ENCODE peak calls at places on chromosome 18, in five cellular contexts. C is NCI-H2081, V is endodermal cell, R is G401, N is Kasumi-1. F is an unnamed sample.
A peak's percentile ranks its signal among the peaks of the same experiment; 100 is the strongest.

GRCh38 chr18:50594931-50595330 is 35.0 kb downstream of the MAPK4 start:
- DNase-seq in C (no peak), V (no peak), R (no peak), N (no peak), F (no peak)

GRCh38 chr18:35500113-35500512 is 2.4 kb upstream of the INO80C start:
- DNase-seq in C (no peak), V (peak; percentile 38), R (no peak), N (peak; percentile 45), F (no peak)

GRCh38 chr18:446941-447560 is 53.5 kb downstream of the COLEC12 start:
- DNase-seq in C (no peak), V (no peak), R (no peak), N (peak; percentile 31), F (no peak)

GRCh38 chr18:79643049-79643765 is 36.4 kb upstream of the CTDP1 start:
- DNase-seq in C (no peak), V (peak; percentile 46), R (no peak), N (peak; percentile 33), F (no peak)

GRCh38 chr18:48831113-48831759 is 119.5 kb downstream of the SMAD7 start:
- DNase-seq in C (no peak), V (peak; percentile 29), R (no peak), N (no peak), F (no peak)

GRCh38 chr18:37402735-37403099 is 162.9 kb downstream of the CELF4 start:
- DNase-seq in C (no peak), V (no peak), R (no peak), N (no peak), F (no peak)

GRCh38 chr18:59033361-59033760 is 106.3 kb upstream of the SEC11C start:
- DNase-seq in C (no peak), V (peak; percentile 60), R (no peak), N (no peak), F (no peak)

GRCh38 chr18:3380384-3380961 is 69.5 kb upstream of the TGIF1 start:
- DNase-seq in C (no peak), V (no peak), R (no peak), N (no peak), F (no peak)

GRCh38 chr18:64032312-64032711 is 62.4 kb downstream of the SERPINB8 start:
- DNase-seq in C (no peak), V (no peak), R (no peak), N (no peak), F (no peak)

GRCh38 chr18:46156838-46157237 is 52.7 kb downstream of the HAUS1 start:
- DNase-seq in C (no peak), V (no peak), R (no peak), N (no peak), F (no peak)

GRCh38 chr18:77103991-77104521 is 28.5 kb downstream of the MBP start:
- DNase-seq in C (no peak), V (no peak), R (no peak), N (no peak), F (no peak)

GRCh38 chr18:76265375-76266225 is 229.4 kb downstream of the ZNF516 start:
- DNase-seq in C (no peak), V (no peak), R (no peak), N (no peak), F (no peak)

GRCh38 chr18:35458271-35458670 is 39.5 kb downstream of the INO80C start:
- DNase-seq in C (peak; percentile 36), V (no peak), R (no peak), N (no peak), F (no peak)

GRCh38 chr18:55539240-55539639 is 48.8 kb downstream of the TCF4 start:
- DNase-seq in C (no peak), V (no peak), R (no peak), N (no peak), F (no peak)

GRCh38 chr18:13318644-13319501 is 100.3 kb downstream of the LDLRAD4 start:
- DNase-seq in C (no peak), V (no peak), R (no peak), N (no peak), F (no peak)

GRCh38 chr18:80171190-80171872 is 62.3 kb downstream of the ADNP2 start:
- DNase-seq in C (no peak), V (peak; percentile 88), R (no peak), N (no peak), F (no peak)

GRCh38 chr18:28193177-28193778 is 16.3 kb upstream of the CDH2 start:
- DNase-seq in C (no peak), V (no peak), R (no peak), N (no peak), F (no peak)

GRCh38 chr18:26655614-26656400 is 107.5 kb upstream of the KCTD1 start:
- DNase-seq in C (peak; percentile 23), V (peak; percentile 89), R (peak; percentile 89), N (no peak), F (no peak)

GRCh38 chr18:55232506-55232905 is 273.2 kb upstream of the CCDC68 start:
- DNase-seq in C (no peak), V (no peak), R (peak; percentile 69), N (no peak), F (no peak)

GRCh38 chr18:79574938-79575525 is 104.6 kb upstream of the CTDP1 start:
- DNase-seq in C (no peak), V (peak; percentile 26), R (no peak), N (peak; percentile 27), F (no peak)

GRCh38 chr18:75811156-75811555 is 383.7 kb upstream of the SMIM21 start:
- DNase-seq in C (peak; percentile 35), V (no peak), R (no peak), N (no peak), F (peak; percentile 87)

GRCh38 chr18:73316513-73316912 is 448.7 kb upstream of the NETO1 start:
- DNase-seq in C (no peak), V (no peak), R (no peak), N (no peak), F (no peak)

GRCh38 chr18:44507729-44508325 is 172.9 kb upstream of the SETBP1 start:
- DNase-seq in C (no peak), V (peak; percentile 40), R (peak; percentile 4), N (peak; percentile 95), F (no peak)

GRCh38 chr18:8946046-8946838 is 156.3 kb upstream of the NDUFV2 start:
- DNase-seq in C (no peak), V (no peak), R (no peak), N (no peak), F (no peak)

GRCh38 chr18:8681196-8681595 is 24.2 kb upstream of the MTCL1 start:
- DNase-seq in C (no peak), V (no peak), R (no peak), N (no peak), F (no peak)